ENCODE peak calls at places on chromosomes 7 and 10, in five cellular contexts. A is Panc1, G is body of pancreas, O is heart left ventricle, M is HepG2. V is an unnamed sample. For H3K4me1, the result is how much of the 10 kb centered on the place peaks cover.

GRCh38 chr7:18566829-18567228 is 71.3 kb downstream of the HDAC9 start:
- ATAC-seq in A (no peak), G (no peak), O (no peak), M (no peak), V (no peak)

GRCh38 chr10:53690556-53691240 is 918.1 kb upstream of the MBL2 start:
- ATAC-seq in A (no peak), G (no peak), O (no peak), M (no peak), V (no peak)

GRCh38 chr7:127338122-127338521 is 54.4 kb downstream of the ZNF800 start:
- ATAC-seq in A (no peak), G (no peak), O (peak), M (no peak), V (no peak)

GRCh38 chr10:17033529-17034250 is 95.9 kb downstream of the CUBN start:
- ATAC-seq in A (no peak), G (no peak), O (no peak), M (no peak), V (no peak)

GRCh38 chr10:26517141-26517890 is 79.2 kb downstream of the APBB1IP start:
- ATAC-seq in A (no peak), G (no peak), O (no peak), M (no peak), V (no peak)

GRCh38 chr7:30800785-30801252 is 29.6 kb downstream of the MINDY4 start:
- ATAC-seq in A (peak), G (peak), O (peak), M (peak), V (peak)

GRCh38 chr10:16995867-16996529 is 133.6 kb downstream of the CUBN start:
- ATAC-seq in A (peak), G (no peak), O (peak), M (peak), V (peak)

GRCh38 chr7:142319970-142320369 is 62.1 kb upstream of the PRSS58 start:
- ATAC-seq in A (no peak), G (no peak), O (no peak), M (peak), V (no peak)

GRCh38 chr7:91128574-91129348 is 135.5 kb upstream of the FZD1 start:
- ATAC-seq in A (no peak), G (no peak), O (no peak), M (no peak), V (no peak)

GRCh38 chr7:87263537-87263936 is 44.0 kb upstream of the TMEM243 start:
- ATAC-seq in A (no peak), G (no peak), O (no peak), M (no peak), V (no peak)
- H3K4me1 ChIP-seq in A (under half), G (under half), O (under half), M (under half), V (under half)

GRCh38 chr7:139573871-139574270 is 50.4 kb downstream of the CLEC2L start:
- ATAC-seq in A (no peak), G (no peak), O (no peak), M (no peak), V (no peak)

GRCh38 chr7:139575338-139575680 is 51.8 kb downstream of the CLEC2L start:
- ATAC-seq in A (no peak), G (no peak), O (no peak), M (no peak), V (no peak)

GRCh38 chr7:139572704-139573395 is 49.4 kb downstream of the CLEC2L start:
- ATAC-seq in A (no peak), G (no peak), O (no peak), M (peak), V (no peak)

GRCh38 chr7:139574618-139575337 is 51.3 kb downstream of the CLEC2L start:
- ATAC-seq in A (no peak), G (no peak), O (peak), M (no peak), V (no peak)

GRCh38 chr7:139576179-139576973 is 52.9 kb downstream of the CLEC2L start:
- ATAC-seq in A (peak), G (no peak), O (no peak), M (no peak), V (no peak)
- TF ChIP-seq CTCF in A (no peak), G (no peak), O (no peak), M (no peak), V (no peak)

GRCh38 chr7:23387583-23387982 is 82.7 kb downstream of the IGF2BP3 start:
- ATAC-seq in A (no peak), G (no peak), O (no peak), M (no peak), V (no peak)
- H3K4me1 ChIP-seq in A (under half), G (under half), O (under half), M (under half), V (under half)

DNA sequence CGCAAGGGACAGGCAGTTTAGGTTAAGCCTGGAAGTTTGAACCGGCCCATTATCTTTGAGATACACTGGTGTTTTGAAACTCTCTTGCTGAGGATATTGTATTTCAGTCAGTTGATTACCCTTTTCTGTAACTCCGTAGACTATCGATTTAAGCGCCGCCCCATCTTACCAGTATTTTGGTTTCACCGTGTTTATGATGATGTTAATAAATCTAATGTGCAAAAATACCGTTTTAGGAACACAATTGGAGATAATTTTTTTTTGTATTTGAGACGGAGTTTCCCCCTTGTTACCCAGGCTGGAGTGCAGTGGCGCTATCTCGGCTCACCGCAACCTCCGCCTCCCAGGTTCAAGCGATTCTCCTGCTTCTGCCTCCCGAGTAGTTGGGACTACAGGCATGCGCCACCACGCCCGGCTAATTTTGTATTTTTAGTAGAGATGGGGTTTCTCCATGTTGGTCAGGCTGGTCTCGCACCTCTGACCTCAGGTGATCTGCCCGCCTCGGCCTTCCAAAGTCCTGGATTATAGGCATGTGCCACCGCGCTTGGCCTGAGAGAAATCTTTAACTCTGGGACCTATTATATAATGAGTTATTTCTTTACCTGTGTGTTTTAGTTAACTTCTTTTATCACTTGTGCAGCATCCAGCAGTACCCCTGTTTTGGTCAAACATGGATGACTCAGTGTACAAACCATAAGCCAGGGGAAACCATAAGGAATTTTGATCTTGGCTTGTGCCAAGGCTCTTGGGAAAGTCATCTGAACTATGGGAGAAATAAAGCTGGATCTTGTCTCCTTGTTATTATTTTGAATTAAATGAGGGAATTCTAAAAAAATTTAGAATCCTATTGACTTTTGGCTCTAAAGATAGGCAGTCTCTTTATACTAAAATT is 23.7 kb upstream of the ZRANB1 start:
- ATAC-seq in A (no peak), G (no peak), O (no peak), M (no peak), V (no peak)
- TF ChIP-seq CTCF in A (no peak), G (no peak), O (no peak), M (no peak), V (no peak)

DNA sequence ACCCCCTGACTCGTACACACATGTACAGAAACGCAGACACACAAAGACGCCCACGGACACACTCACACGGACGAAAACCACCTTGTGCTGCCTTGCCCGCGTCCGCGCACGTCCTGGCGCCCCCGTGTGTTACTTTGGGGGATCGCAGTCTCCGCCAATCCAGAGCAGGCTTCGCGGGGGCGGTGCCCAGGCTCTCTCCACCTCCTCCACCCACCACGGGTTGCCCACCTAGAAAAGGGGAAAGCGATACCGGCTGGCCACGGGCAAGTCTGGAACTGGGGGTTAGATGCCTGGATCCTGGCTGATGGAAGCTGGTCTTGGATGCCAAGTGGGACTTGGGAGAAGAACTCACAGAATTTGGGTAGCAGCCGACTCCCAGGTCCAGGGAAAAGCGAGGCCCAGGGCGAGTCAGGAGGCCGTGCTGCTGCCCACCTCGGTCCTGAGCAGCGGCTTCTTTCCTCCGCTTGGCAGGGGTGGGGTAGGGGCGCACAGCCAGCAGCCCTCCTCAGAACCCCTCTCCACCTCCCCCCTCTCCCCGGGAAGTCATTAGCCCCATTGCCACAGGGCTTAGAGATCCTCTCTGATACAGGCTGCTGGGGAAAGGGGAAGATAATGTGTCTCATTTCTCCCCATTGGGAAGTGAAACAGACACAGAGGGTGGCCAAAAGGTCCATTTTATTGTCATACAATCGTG is 4.6 kb upstream of the VGF start:
- ATAC-seq in A (peak), G (peak), O (no peak), M (peak), V (peak)
- H3K4me1 ChIP-seq in A (under half), G (under half), O (under half), M (half or more), V (half or more)